ENCODE peak calls at places on chromosomes 7 and 10, in nine cellular contexts. M, L, F, K, S, H, D, T and Y are unnamed samples. For H3K79me2, the result is how much of the 10 kb centered on the place peaks cover.

GRCh38 chr10:49700997-49701396 is 21.5 kb downstream of the C10orf53 start:
- DNase-seq in T (no peak), F (peak), K (peak), S (peak), D (no peak), L (no peak), H (peak), M (no peak), Y (no peak)

GRCh38 chr7:158355456-158356065 is 232.1 kb downstream of the PTPRN2 start:
- DNase-seq in H (peak), T (no peak), M (no peak), F (peak), K (peak), L (peak), D (no peak), S (peak), Y (no peak)

GRCh38 chr10:79459243-79459642 is 13.8 kb upstream of the ZCCHC24 start:
- DNase-seq in K (no peak), H (no peak), L (no peak), M (no peak), F (no peak), D (no peak), T (no peak), S (no peak), Y (no peak)

GRCh38 chr10:132626019-132626760 is 88.6 kb downstream of the INPP5A start:
- DNase-seq in T (no peak), L (no peak), F (no peak), K (no peak), M (no peak), S (no peak), H (no peak), D (no peak), Y (no peak)

GRCh38 chr7:91005024-91005423 is 259.2 kb upstream of the FZD1 start:
- DNase-seq in D (no peak), M (no peak), S (no peak), H (no peak), L (no peak), F (no peak), T (no peak), K (no peak), Y (no peak)

GRCh38 chr10:110706690-110707098 is 62.6 kb downstream of the RBM20 start:
- DNase-seq in F (peak), S (peak), D (no peak), L (peak), T (no peak), K (peak), H (peak), M (no peak), Y (no peak)

GRCh38 chr10:79242620-79243152 is 104.6 kb upstream of the PPIF start:
- DNase-seq in S (peak), F (peak), T (peak), D (peak), K (peak), L (peak), M (peak), H (no peak), Y (peak)

GRCh38 chr10:132477398-132478340 is 59.9 kb upstream of the INPP5A start:
- DNase-seq in S (peak), M (no peak), H (no peak), F (peak), D (no peak), L (no peak), K (no peak), T (no peak), Y (no peak)

GRCh38 chr10:68542046-68542445 is 14.7 kb upstream of the SLC25A16 start:
- DNase-seq in K (peak), T (peak), D (no peak), H (no peak), M (no peak), L (peak), S (no peak), F (no peak), Y (no peak)

GRCh38 chr7:137820677-137821420 is 25.9 kb downstream of the DGKI start:
- DNase-seq in H (no peak), M (peak), L (peak), S (peak), T (no peak), F (peak), K (no peak), D (peak), Y (no peak)

GRCh38 chr10:49167629-49168540 is 20.3 kb downstream of the TMEM273 start:
- DNase-seq in S (no peak), H (no peak), F (no peak), L (no peak), M (no peak), T (no peak), D (no peak), K (no peak), Y (no peak)

GRCh38 chr10:28628184-28628893 is 49.0 kb upstream of the BAMBI start:
- DNase-seq in T (peak), L (peak), K (peak), D (peak), H (peak), M (peak), F (peak), S (peak), Y (peak)

GRCh38 chr10:111234234-111234633 is 157.4 kb downstream of the ADRA2A start:
- DNase-seq in S (no peak), L (no peak), K (no peak), H (no peak), D (no peak), M (no peak), T (no peak), F (no peak), Y (no peak)

GRCh38 chr10:103238506-103239252 is 7.0 kb upstream of the RPEL1 start:
- DNase-seq in D (no peak), S (peak), F (peak), H (peak), M (peak), T (no peak), L (peak), K (peak), Y (no peak)

GRCh38 chr7:143882020-143882610 is 19.9 kb downstream of the TCAF1 start:
- DNase-seq in D (peak), F (peak), S (peak), H (no peak), T (no peak), L (peak), M (peak), K (no peak), Y (no peak)

GRCh38 chr10:75243426-75243825 is 7.7 kb upstream of the COMTD1 start:
- DNase-seq in L (no peak), F (no peak), T (no peak), K (no peak), H (no peak), M (no peak), D (no peak), S (no peak), Y (no peak)

GRCh38 chr10:57689898-57690297 is 577.8 kb downstream of the IPMK start:
- DNase-seq in K (no peak), S (no peak), H (no peak), L (no peak), M (no peak), D (no peak), T (no peak), F (no peak), Y (no peak)

GRCh38 chr7:153414288-153414629 is 637.9 kb upstream of the DPP6 start:
- DNase-seq in K (no peak), M (no peak), H (no peak), F (no peak), T (no peak), L (no peak), S (no peak), D (no peak), Y (no peak)

GRCh38 chr7:115117748-115118147 is 195.9 kb downstream of the MDFIC start:
- DNase-seq in M (no peak), S (peak), H (no peak), L (no peak), F (no peak), K (no peak), T (no peak), D (no peak), Y (no peak)

GRCh38 chr10:75430000-75430763 is 1.2 kb upstream of the LRMDA start:
- DNase-seq in F (peak), D (no peak), H (no peak), K (no peak), L (no peak), M (peak), T (no peak), S (peak), Y (peak)

GRCh38 chr7:137169282-137169698 is 174.2 kb downstream of the PTN start:
- DNase-seq in S (peak), M (peak), K (peak), D (peak), L (peak), T (peak), H (no peak), F (peak), Y (peak)

GRCh38 chr7:21355406-21355874 is 72.4 kb upstream of the SP4 start:
- DNase-seq in D (no peak), K (no peak), L (no peak), S (no peak), M (no peak), H (no peak), T (peak), F (no peak), Y (peak)

GRCh38 chr7:7539152-7539551 is 3.5 kb upstream of the COL28A1 start:
- DNase-seq in D (no peak), M (no peak), K (no peak), F (no peak), T (no peak), S (no peak), L (no peak), H (no peak), Y (no peak)

GRCh38 chr10:12542271-12542670 is 192.9 kb downstream of the CAMK1D start:
- DNase-seq in M (no peak), H (no peak), D (no peak), S (no peak), F (no peak), T (no peak), K (no peak), L (no peak), Y (no peak)

GRCh38 chr10:12541446-12542067 is 192.2 kb downstream of the CAMK1D start:
- DNase-seq in D (no peak), K (no peak), M (no peak), F (no peak), H (no peak), T (no peak), L (no peak), S (no peak), Y (no peak)

GRCh38 chr10:12538596-12538995 is 189.2 kb downstream of the CAMK1D start:
- DNase-seq in T (no peak), F (no peak), D (no peak), M (no peak), L (no peak), S (no peak), H (no peak), K (no peak), Y (no peak)

GRCh38 chr10:12539350-12540164 is 190.2 kb downstream of the CAMK1D start:
- DNase-seq in T (no peak), D (no peak), S (no peak), H (no peak), K (no peak), F (no peak), L (no peak), M (no peak), Y (no peak)

DNA sequence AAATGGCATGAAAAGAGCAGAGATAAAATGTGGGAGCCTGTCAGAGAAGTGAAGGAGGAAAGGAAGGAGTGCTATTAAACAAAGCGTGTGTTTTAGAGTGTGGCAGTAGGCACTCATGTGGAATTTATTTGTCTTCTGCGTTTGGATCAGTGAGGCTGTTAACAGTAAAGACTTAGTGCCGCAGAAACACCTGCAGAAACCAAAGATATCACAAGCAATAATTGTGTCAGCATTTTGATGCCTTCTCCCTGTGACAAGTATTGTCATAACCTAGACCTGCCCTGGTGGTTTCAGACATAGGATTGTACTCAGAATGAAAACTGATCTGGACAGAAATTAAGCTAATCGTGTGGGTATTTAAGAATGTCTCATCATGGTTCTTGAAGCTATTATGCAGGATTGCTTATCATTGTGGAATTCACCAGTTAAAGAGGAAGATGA is 191.0 kb downstream of the CAMK1D start:
- DNase-seq in T (peak), D (no peak), H (no peak), K (no peak), F (no peak), L (peak), M (no peak), S (no peak), Y (no peak)
- H3K79me2 ChIP-seq in T (under half), D (under half), H (under half), K (under half), F (under half), L (under half), M (under half), S (under half), Y (under half)

GRCh38 chr10:842795-843194 is 88.7 kb downstream of the LARP4B start:
- DNase-seq in M (no peak), H (no peak), D (no peak), T (no peak), K (no peak), S (no peak), L (no peak), F (no peak), Y (no peak)

GRCh38 chr10:844552-844951 is 87.0 kb downstream of the LARP4B start:
- DNase-seq in S (no peak), H (no peak), K (no peak), D (no peak), L (peak), F (no peak), M (no peak), T (no peak), Y (no peak)

GRCh38 chr10:843703-844102 is 87.8 kb downstream of the LARP4B start:
- DNase-seq in K (no peak), H (no peak), S (no peak), F (no peak), D (no peak), T (no peak), L (peak), M (no peak), Y (no peak)

GRCh38 chr10:839550-840205 is 91.8 kb downstream of the LARP4B start:
- DNase-seq in K (no peak), S (no peak), L (no peak), M (no peak), T (no peak), F (no peak), D (no peak), H (no peak), Y (no peak)

GRCh38 chr10:841535-841934 is 90.0 kb downstream of the LARP4B start:
- DNase-seq in S (no peak), T (no peak), K (no peak), F (no peak), L (no peak), H (no peak), M (no peak), D (no peak), Y (no peak)
- TF ChIP-seq EZH2phosphoT487 in S (no peak), T (no peak), K (no peak), F (no peak), L (no peak), H (no peak), M (no peak), D (no peak), Y (no peak)

GRCh38 chr10:91591792-91592165 is 41.1 kb downstream of the PPP1R3C start:
- DNase-seq in M (no peak), L (no peak), D (no peak), H (no peak), K (no peak), S (no peak), F (no peak), T (no peak), Y (no peak)

GRCh38 chr10:91590904-91591791 is 41.7 kb downstream of the PPP1R3C start:
- DNase-seq in D (peak), H (no peak), F (no peak), L (peak), S (no peak), T (no peak), M (peak), K (peak), Y (no peak)

GRCh38 chr10:91589656-91590035 is 43.2 kb downstream of the PPP1R3C start:
- DNase-seq in T (no peak), S (no peak), H (no peak), D (no peak), L (no peak), F (no peak), K (no peak), M (no peak), Y (no peak)

GRCh38 chr10:91589015-91589655 is 43.7 kb downstream of the PPP1R3C start:
- DNase-seq in M (no peak), T (no peak), F (no peak), K (peak), D (no peak), L (peak), S (no peak), H (no peak), Y (no peak)

GRCh38 chr10:91590142-91590903 is 42.5 kb downstream of the PPP1R3C start:
- DNase-seq in M (peak), H (no peak), F (no peak), K (peak), S (no peak), T (no peak), D (no peak), L (peak), Y (no peak)
- H3K4me2 ChIP-seq in M (peak), H (no peak), F (no peak), K (peak), S (no peak), T (no peak), D (peak), L (peak), Y (no peak)

GRCh38 chr7:156065400-156065799 is 253.1 kb upstream of the SHH start:
- DNase-seq in D (no peak), T (no peak), K (no peak), H (no peak), F (no peak), S (no peak), L (no peak), M (no peak), Y (no peak)

GRCh38 chr7:156064921-156065386 is 252.7 kb upstream of the SHH start:
- DNase-seq in M (peak), D (no peak), L (no peak), K (peak), H (no peak), F (no peak), S (no peak), T (no peak), Y (no peak)

GRCh38 chr7:156063241-156063810 is 251.1 kb upstream of the SHH start:
- DNase-seq in K (no peak), S (no peak), D (no peak), T (no peak), M (no peak), F (no peak), H (no peak), L (no peak), Y (no peak)

GRCh38 chr7:156069897-156070296 is 257.6 kb upstream of the SHH start:
- DNase-seq in T (no peak), D (no peak), K (no peak), H (no peak), L (no peak), F (no peak), M (no peak), S (no peak), Y (no peak)

DNA sequence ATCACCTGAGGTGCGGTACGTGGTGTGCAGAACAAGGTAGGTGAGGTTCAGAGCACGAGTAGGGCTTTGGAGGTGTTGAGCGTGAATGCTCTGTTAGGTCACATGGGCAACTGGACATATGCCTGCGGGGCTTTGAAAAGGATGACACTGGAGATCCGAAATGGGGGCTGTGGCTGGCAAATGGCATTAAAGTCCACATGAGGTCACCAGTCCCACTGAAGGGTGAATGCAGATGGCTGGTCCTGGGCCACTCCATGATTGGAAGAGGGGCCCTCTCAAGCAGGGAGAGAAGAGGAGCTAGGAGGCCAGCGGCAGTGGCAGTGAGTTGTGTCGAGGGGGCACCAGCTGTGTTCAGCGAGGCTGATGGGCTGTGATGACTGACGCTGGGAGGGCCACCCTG is 254.9 kb upstream of the SHH start:
- DNase-seq in K (no peak), L (no peak), T (no peak), F (no peak), D (no peak), M (no peak), H (no peak), S (no peak), Y (no peak)
- H3K79me2 ChIP-seq in K (under half), L (under half), T (under half), F (under half), D (under half), M (under half), H (under half), S (under half), Y (under half)

GRCh38 chr7:28867181-28867580 is 90.9 kb downstream of the TRIL start:
- DNase-seq in S (no peak), D (no peak), T (no peak), F (no peak), H (no peak), K (no peak), L (no peak), M (no peak), Y (no peak)

GRCh38 chr7:28872226-28872625 is 85.9 kb downstream of the TRIL start:
- DNase-seq in M (no peak), K (peak), H (no peak), S (no peak), L (no peak), T (no peak), D (no peak), F (no peak), Y (no peak)

GRCh38 chr7:28871083-28871482 is 87.0 kb downstream of the TRIL start:
- DNase-seq in D (no peak), S (no peak), M (no peak), K (no peak), H (no peak), T (no peak), F (peak), L (no peak), Y (no peak)

GRCh38 chr7:28865494-28866257 is 92.5 kb downstream of the TRIL start:
- DNase-seq in H (no peak), M (peak), K (peak), D (no peak), L (no peak), F (no peak), S (peak), T (no peak), Y (no peak)

DNA sequence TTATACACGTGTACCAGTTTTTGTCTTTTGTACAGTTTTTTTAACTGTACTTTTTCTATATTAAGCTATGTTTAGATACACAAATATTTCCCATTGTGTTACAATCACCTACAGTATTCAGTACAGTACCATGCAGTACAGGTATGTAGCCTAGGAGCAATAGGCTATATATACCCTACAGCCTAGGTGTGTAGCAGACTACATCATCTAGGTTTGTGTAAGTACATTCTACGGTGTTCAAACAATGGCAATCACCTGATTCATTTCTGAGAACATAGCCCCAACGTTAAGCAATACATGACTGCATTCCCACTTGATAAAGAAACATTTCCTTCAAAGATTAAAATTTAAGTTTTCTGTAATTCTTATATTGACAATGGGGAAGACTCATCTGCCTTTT is 89.4 kb downstream of the TRIL start:
- DNase-seq in F (no peak), T (no peak), H (no peak), K (no peak), S (no peak), L (no peak), D (no peak), M (no peak), Y (no peak)
- TF ChIP-seq EZH2phosphoT487 in F (no peak), T (no peak), H (no peak), K (no peak), S (no peak), L (no peak), D (no peak), M (no peak), Y (no peak)